ENCODE peak calls at places on chromosomes 2 and 18, in four cellular contexts. U is NCI-H1105 treated with DMSO at 0.1 percent for 48 hours, J is ureter, G is Peyer's patch. L is an unnamed sample.
A peak's percentile ranks its signal among the peaks of the same experiment; 100 is the strongest.

GRCh38 chr2:105377871-105378270 is 21.0 kb downstream of the FHL2 start:
- DNase-seq in U (no peak), G (no peak), J (peak; percentile 3), L (no peak)

GRCh38 chr2:225842939-225843338 is 443.4 kb downstream of the NYAP2 start:
- DNase-seq in G (no peak), U (no peak), J (no peak), L (no peak)

GRCh38 chr2:218777276-218777990 is 4.5 kb upstream of the CYP27A1 start:
- DNase-seq in J (no peak), G (no peak), U (no peak), L (no peak)

GRCh38 chr18:58502628-58503027 is 126.3 kb downstream of the ALPK2 start:
- DNase-seq in G (no peak), U (peak; percentile 23), J (no peak), L (no peak)

GRCh38 chr18:31102020-31102684 is at the start of gene DSC2:
- DNase-seq in U (peak; percentile 74), J (no peak), G (peak; percentile 85), L (no peak)

GRCh38 chr2:176536739-176537138 is 267.5 kb downstream of the MTX2 start:
- DNase-seq in J (no peak), G (no peak), U (peak; percentile 75), L (no peak)

GRCh38 chr18:2905802-2906521 is 59.2 kb downstream of the EMILIN2 start:
- DNase-seq in U (no peak), J (peak; percentile 82), G (peak; percentile 80), L (no peak)

GRCh38 chr2:160918909-160919503 is 241.2 kb upstream of the TANK start:
- DNase-seq in G (peak; percentile 67), J (peak; percentile 49), U (peak; percentile 2), L (no peak)

GRCh38 chr18:79469751-79470150 is 74.0 kb downstream of the NFATC1 start:
- DNase-seq in G (no peak), U (no peak), J (no peak), L (no peak)

GRCh38 chr2:229980440-229981184 is 58.3 kb downstream of the FBXO36 start:
- DNase-seq in U (no peak), G (no peak), J (peak; percentile 54), L (no peak)

GRCh38 chr2:101200714-101201113 is 49.5 kb upstream of the TBC1D8 start:
- DNase-seq in G (no peak), J (no peak), U (no peak), L (no peak)

GRCh38 chr2:70140978-70141753 is 49.7 kb downstream of the C2orf42 start:
- DNase-seq in G (peak; percentile 80), U (no peak), J (peak; percentile 85), L (no peak)

GRCh38 chr2:238728322-238729260 is 119.3 kb upstream of the TWIST2 start:
- DNase-seq in U (no peak), J (no peak), G (no peak), L (no peak)

GRCh38 chr2:17298453-17298852 is 219.8 kb downstream of the RAD51AP2 start:
- DNase-seq in J (no peak), U (no peak), G (no peak), L (no peak)

GRCh38 chr2:231334179-231334930 is 61.2 kb upstream of the B3GNT7 start:
- DNase-seq in J (peak; percentile 38), G (no peak), U (no peak), L (no peak)

GRCh38 chr18:31825772-31826171 is 65.1 kb upstream of the SLC25A52 start:
- DNase-seq in J (no peak), G (no peak), U (no peak), L (no peak)

GRCh38 chr18:79911871-79912270 is 39.6 kb downstream of the SLC66A2 start:
- DNase-seq in J (no peak), G (no peak), U (no peak), L (no peak)

GRCh38 chr18:56560992-56561391 is 77.4 kb downstream of the TXNL1 start:
- DNase-seq in J (no peak), G (no peak), U (no peak), L (no peak)

GRCh38 chr2:66862871-66863650 is 428.1 kb downstream of the MEIS1 start:
- DNase-seq in J (no peak), G (no peak), U (no peak), L (no peak)

GRCh38 chr2:112834379-112835014 is 2.1 kb downstream of the IL1B start:
- DNase-seq in U (no peak), J (peak; percentile 78), G (peak; percentile 82), L (no peak)

GRCh38 chr2:136225950-136226835 is 108.2 kb upstream of the CXCR4 start:
- DNase-seq in G (peak; percentile 92), U (no peak), J (no peak), L (no peak)

GRCh38 chr18:31195063-31195462 is 32.4 kb upstream of the DSC1 start:
- DNase-seq in G (no peak), J (no peak), U (no peak), L (no peak)

GRCh38 chr2:45814951-45815621 is 163.6 kb downstream of the PRKCE start:
- DNase-seq in G (no peak), J (no peak), U (peak; percentile 4), L (no peak)

GRCh38 chr2:233040571-233040970 is 8.1 kb downstream of the NEU2 start:
- DNase-seq in G (no peak), J (no peak), U (no peak), L (no peak)

GRCh38 chr2:72562451-72563153 is 263.2 kb downstream of the EXOC6B start:
- DNase-seq in J (no peak), G (no peak), U (no peak), L (no peak)

GRCh38 chr2:152456262-152456661 is 121.3 kb downstream of the FMNL2 start:
- DNase-seq in U (no peak), J (no peak), G (no peak), L (no peak)

GRCh38 chr2:226190479-226191252 is 609.0 kb downstream of the IRS1 start:
- DNase-seq in U (no peak), G (no peak), J (no peak), L (no peak)

GRCh38 chr2:76672798-76673197 is 849.4 kb downstream of the LRRTM4 start:
- DNase-seq in J (no peak), U (no peak), G (peak; percentile 50), L (no peak)

GRCh38 chr2:714005-714741 is 37.0 kb upstream of the TMEM18 start:
- DNase-seq in U (peak; percentile 61), J (peak; percentile 64), G (peak; percentile 79), L (no peak)

GRCh38 chr2:218180728-218181127 is 14.0 kb upstream of the CXCR1 start:
- DNase-seq in G (peak; percentile 79), J (no peak), U (no peak), L (no peak)

GRCh38 chr2:47904903-47905453 is 1.3 kb downstream of the FBXO11 start:
- DNase-seq in G (peak; percentile 65), U (peak; percentile 20), J (peak; percentile 52), L (no peak)

GRCh38 chr2:241030333-241030680 is 31.9 kb downstream of the SNED1 start:
- DNase-seq in U (no peak), J (no peak), G (no peak), L (no peak)

GRCh38 chr2:80515961-80516360 is 211.4 kb upstream of the LRRTM1 start:
- DNase-seq in U (no peak), G (no peak), J (no peak), L (no peak)

GRCh38 chr2:196652869-196653268 is 13.4 kb downstream of the CCDC150 start:
- DNase-seq in U (no peak), G (no peak), J (no peak), L (no peak)

GRCh38 chr2:69387770-69388481 is 899 bp upstream of the GFPT1 start:
- DNase-seq in G (no peak), J (no peak), U (no peak), L (no peak)

GRCh38 chr18:49360582-49360981 is 99.9 kb downstream of the DYM start:
- DNase-seq in G (no peak), U (no peak), J (no peak), L (no peak)

L was measured in stimulated activated CD8-positive, alpha-beta memory T cell treated with anti-CD3 and anti-CD28 coated beads, Interleukin-4, amount 100 ng/mL, for 4 hours.